ENCODE peak calls at places on chromosomes 7 and 10, in five cellular contexts. One of them, this sample, is unnamed.

GRCh38 chr7:154844499-154844898 is 158.4 kb downstream of the PAXIP1 start:
- DNase-seq in heart left ventricle: no peak
- DNase-seq in HEK293T: no peak
- DNase-seq in left ventricle myocardium superior: no peak
- DNase-seq in EH: no peak
- DNase-seq in this sample: no peak

GRCh38 chr7:2049111-2049781 is 183.5 kb downstream of the MAD1L1 start:
- DNase-seq in heart left ventricle: no peak
- DNase-seq in HEK293T: no peak
- DNase-seq in left ventricle myocardium superior: peak
- DNase-seq in EH: no peak
- DNase-seq in this sample: no peak

GRCh38 chr7:77353911-77354310 is 62.2 kb downstream of the GSAP start:
- DNase-seq in heart left ventricle: no peak
- DNase-seq in HEK293T: no peak
- DNase-seq in left ventricle myocardium superior: no peak
- DNase-seq in EH: no peak
- DNase-seq in this sample: no peak

GRCh38 chr10:98314577-98315284 is 46.7 kb upstream of the LOXL4 start:
- DNase-seq in heart left ventricle: no peak
- DNase-seq in HEK293T: no peak
- DNase-seq in left ventricle myocardium superior: no peak
- DNase-seq in EH: peak
- DNase-seq in this sample: no peak

GRCh38 chr7:44634839-44635591 is 28.6 kb downstream of the OGDH start:
- DNase-seq in heart left ventricle: peak
- DNase-seq in HEK293T: no peak
- DNase-seq in left ventricle myocardium superior: peak
- DNase-seq in EH: no peak
- DNase-seq in this sample: no peak

GRCh38 chr7:64515330-64515729 is 47.5 kb downstream of the ZNF680 start:
- DNase-seq in heart left ventricle: no peak
- DNase-seq in HEK293T: no peak
- DNase-seq in left ventricle myocardium superior: no peak
- DNase-seq in EH: peak
- DNase-seq in this sample: no peak

GRCh38 chr7:113285411-113285810 is 167.1 kb upstream of the SMIM30 start:
- DNase-seq in heart left ventricle: no peak
- DNase-seq in HEK293T: no peak
- DNase-seq in left ventricle myocardium superior: no peak
- DNase-seq in EH: peak
- DNase-seq in this sample: no peak

GRCh38 chr10:77601488-77601887 is 36.1 kb downstream of the KCNMA1 start:
- DNase-seq in heart left ventricle: no peak
- DNase-seq in HEK293T: no peak
- DNase-seq in left ventricle myocardium superior: no peak
- DNase-seq in EH: peak
- DNase-seq in this sample: no peak

GRCh38 chr7:10939237-10939910 is 34.3 kb upstream of the PHF14 start:
- DNase-seq in heart left ventricle: no peak
- DNase-seq in HEK293T: peak
- DNase-seq in left ventricle myocardium superior: no peak
- DNase-seq in EH: no peak
- DNase-seq in this sample: no peak

GRCh38 chr7:127854383-127854782 is 176.9 kb downstream of the LRRC4 start:
- DNase-seq in heart left ventricle: no peak
- DNase-seq in HEK293T: no peak
- DNase-seq in left ventricle myocardium superior: no peak
- DNase-seq in EH: no peak
- DNase-seq in this sample: no peak

GRCh38 chr10:97810476-97810875 is 38.7 kb upstream of the SFRP5 start:
- DNase-seq in heart left ventricle: no peak
- DNase-seq in HEK293T: no peak
- DNase-seq in left ventricle myocardium superior: no peak
- DNase-seq in EH: peak
- DNase-seq in this sample: no peak

GRCh38 chr7:149713731-149714068 is 59.7 kb downstream of the ZNF467 start:
- DNase-seq in heart left ventricle: no peak
- DNase-seq in HEK293T: no peak
- DNase-seq in left ventricle myocardium superior: no peak
- DNase-seq in EH: no peak
- DNase-seq in this sample: no peak

GRCh38 chr7:111730476-111731300 is 168.4 kb upstream of the IMMP2L start:
- DNase-seq in heart left ventricle: no peak
- DNase-seq in HEK293T: peak
- DNase-seq in left ventricle myocardium superior: no peak
- DNase-seq in EH: peak
- DNase-seq in this sample: peak